ENCODE peak calls at places on chromosomes 7 and 10, in nine cellular contexts. L is RWPE1; M is HTR-8/SVneo; D is NCI-H2029 treated with DMSO at 0.1 percent for 48 hours; T is NCI-H2081; Z is progenitor cell of endocrine pancreas; B is amniotic epithelial cell; I is tibial artery; E is stimulated activated CD8-positive, alpha-beta memory T cell treated with anti-CD3 and anti-CD28 coated beads, Interleukin-12 subunit alpha, Interleukin-12 subunit beta, amount 100 ng/mL, for 4 hours. F is an unnamed sample.

GRCh38 chr7:3235322-3235721 is 65.7 kb upstream of the SDK1 start:
- DNase-seq in L (no peak), Z (no peak), M (no peak), T (no peak), D (no peak), B (no peak), E (no peak), I (no peak), F (no peak)

GRCh38 chr7:3302681-3303320 is 1.7 kb downstream of the SDK1 start:
- DNase-seq in M (no peak), T (no peak), L (no peak), B (no peak), I (no peak), E (no peak), Z (no peak), D (no peak), F (no peak)

GRCh38 chr10:77286851-77287250 is 350.8 kb downstream of the KCNMA1 start:
- DNase-seq in B (no peak), L (no peak), T (peak), I (no peak), M (no peak), E (no peak), D (peak), Z (no peak), F (no peak)

GRCh38 chr7:32518534-32519140 is 23.3 kb downstream of the AVL9 start:
- DNase-seq in B (peak), L (no peak), I (no peak), Z (no peak), T (peak), D (no peak), E (no peak), M (no peak), F (peak)

GRCh38 chr7:135774284-135774683 is 25.7 kb upstream of the FAM180A start:
- DNase-seq in T (peak), Z (no peak), E (no peak), M (no peak), D (peak), B (peak), L (peak), I (no peak), F (peak)

GRCh38 chr7:155857141-155857540 is 44.9 kb upstream of the SHH start:
- DNase-seq in D (no peak), L (no peak), Z (no peak), M (no peak), T (no peak), B (no peak), I (no peak), E (no peak), F (no peak)

GRCh38 chr10:26700884-26701630 is 3.6 kb downstream of the PDSS1 start:
- DNase-seq in I (no peak), L (no peak), B (no peak), T (no peak), M (no peak), E (no peak), D (no peak), Z (no peak), F (no peak)

GRCh38 chr10:128615154-128615553 is 488.9 kb upstream of the MKI67 start:
- DNase-seq in L (no peak), D (no peak), E (no peak), B (no peak), T (no peak), M (no peak), I (no peak), Z (no peak), F (no peak)

GRCh38 chr10:339038-339391 is 203.8 kb downstream of the ZMYND11 start:
- DNase-seq in M (no peak), B (no peak), I (no peak), D (no peak), L (peak), E (no peak), T (no peak), Z (no peak), F (no peak)

GRCh38 chr10:88754272-88754671 is 5.5 kb upstream of the LIPN start:
- DNase-seq in T (no peak), I (no peak), D (no peak), Z (no peak), L (no peak), E (no peak), M (no peak), B (peak), F (no peak)

GRCh38 chr10:49149881-49150280 is 16.1 kb upstream of the FAM170B start:
- DNase-seq in M (no peak), L (no peak), B (no peak), I (no peak), Z (no peak), E (no peak), T (no peak), D (no peak), F (no peak)

GRCh38 chr10:111319866-111320265 is 243.0 kb downstream of the ADRA2A start:
- DNase-seq in T (no peak), I (no peak), L (no peak), D (no peak), M (no peak), E (no peak), B (no peak), Z (no peak), F (no peak)

GRCh38 chr10:16788778-16789177 is 28.4 kb downstream of the RSU1 start:
- DNase-seq in B (no peak), M (no peak), Z (no peak), I (no peak), E (no peak), L (no peak), T (no peak), D (no peak), F (no peak)

GRCh38 chr10:31980471-31980870 is 51.8 kb upstream of the ARHGAP12 start:
- DNase-seq in D (no peak), L (no peak), I (no peak), Z (no peak), E (no peak), M (no peak), T (no peak), B (no peak), F (no peak)

GRCh38 chr10:96259150-96259549 is 12.2 kb downstream of the BLNK start:
- DNase-seq in E (no peak), T (no peak), D (no peak), B (no peak), L (no peak), Z (no peak), M (no peak), I (no peak), F (no peak)

GRCh38 chr10:30002438-30003266 is 56.7 kb downstream of the JCAD start:
- DNase-seq in M (peak), D (no peak), L (peak), Z (peak), E (peak), I (peak), T (peak), B (peak), F (peak)

GRCh38 chr7:68821846-68822245 is 776.4 kb upstream of the AUTS2 start:
- DNase-seq in E (no peak), L (no peak), M (no peak), D (no peak), B (peak), T (no peak), I (no peak), Z (no peak), F (no peak)

GRCh38 chr7:73701357-73701995 is 18.0 kb downstream of the STX1A start:
- DNase-seq in L (no peak), Z (peak), E (no peak), I (no peak), M (no peak), T (no peak), B (peak), D (no peak), F (no peak)

GRCh38 chr10:76002262-76002854 is 570.9 kb downstream of the LRMDA start:
- DNase-seq in E (no peak), T (no peak), I (no peak), Z (no peak), L (no peak), D (no peak), M (no peak), B (no peak), F (no peak)

GRCh38 chr10:79982486-79982800 is 33.5 kb upstream of the SFTPD start:
- DNase-seq in B (no peak), I (no peak), M (no peak), E (no peak), Z (no peak), D (no peak), L (no peak), T (no peak), F (no peak)

GRCh38 chr7:24778543-24779282 is 21.4 kb upstream of the GSDME start:
- DNase-seq in B (peak), T (no peak), I (peak), L (no peak), D (no peak), Z (no peak), M (no peak), E (no peak), F (peak)